ENCODE peak calls at places on chromosomes 12 and 14, in six cellular contexts. T, C, F, R, X and G are unnamed samples.

GRCh38 chr12:56766535-56766934 is 3.4 kb downstream of the HSD17B6 start:
- DNase-seq in T (no peak), C (no peak), F (no peak), R (peak; percentile 53), X (no peak), G (no peak)

GRCh38 chr12:51896236-51896635 is 8.3 kb downstream of the ANKRD33 start:
- DNase-seq in T (no peak), X (no peak), F (no peak), C (no peak), R (no peak), G (no peak)

GRCh38 chr14:63642229-63642611 is 549 bp upstream of the WDR89 start:
- DNase-seq in F (peak; percentile 92), T (peak; percentile 69), X (no peak), C (peak; percentile 80), R (peak; percentile 56), G (peak; percentile 63)

GRCh38 chr14:56150645-56151345 is 32.6 kb downstream of the PELI2 start:
- DNase-seq in F (no peak), R (no peak), X (no peak), T (no peak), C (no peak), G (no peak)

GRCh38 chr12:113021500-113021899 is 35.0 kb upstream of the DTX1 start:
- DNase-seq in R (no peak), C (no peak), T (no peak), F (no peak), X (no peak), G (no peak)

GRCh38 chr12:51196547-51196946 is 21.3 kb downstream of the POU6F1 start:
- DNase-seq in C (no peak), R (no peak), X (no peak), T (no peak), F (no peak), G (no peak)

GRCh38 chr14:33669111-33669510 is 281.8 kb downstream of the EGLN3 start:
- DNase-seq in R (no peak), T (no peak), X (no peak), F (no peak), C (no peak), G (no peak)

GRCh38 chr14:59177229-59177628 is 11.2 kb upstream of the DAAM1 start:
- DNase-seq in R (no peak), X (no peak), F (no peak), T (no peak), C (no peak), G (no peak)

GRCh38 chr14:62347658-62348057 is 585.4 kb downstream of the SNAPC1 start:
- DNase-seq in C (no peak), X (no peak), F (no peak), T (no peak), R (no peak), G (no peak)

GRCh38 chr14:96362071-96362964 is 823 bp downstream of the ATG2B start:
- DNase-seq in C (peak; percentile 44), R (peak; percentile 18), F (no peak), X (no peak), T (peak; percentile 23), G (no peak)

GRCh38 chr12:26629864-26630263 is 203.1 kb downstream of the ITPR2 start:
- DNase-seq in C (no peak), X (no peak), R (no peak), T (no peak), F (no peak), G (no peak)

GRCh38 chr14:54207075-54207474 is 189.7 kb upstream of the CDKN3 start:
- DNase-seq in F (no peak), R (no peak), T (no peak), X (no peak), C (no peak), G (no peak)

GRCh38 chr14:104863923-104864266 is 1.2 kb upstream of the CEP170B start:
- DNase-seq in T (no peak), C (no peak), R (no peak), X (no peak), F (no peak), G (no peak)

GRCh38 chr12:62856454-62856853 is 78.5 kb downstream of the PPM1H start:
- DNase-seq in X (no peak), F (no peak), T (no peak), R (no peak), C (no peak), G (no peak)

GRCh38 chr12:43148711-43149110 is 403.3 kb downstream of the ADAMTS20 start:
- DNase-seq in F (no peak), T (no peak), X (no peak), C (no peak), R (no peak), G (no peak)

GRCh38 chr12:106358410-106359241 is 1.1 kb downstream of the POLR3B start:
- DNase-seq in C (peak; percentile 34), F (no peak), X (no peak), R (no peak), T (no peak), G (no peak)

GRCh38 chr12:19035552-19035951 is 94.0 kb upstream of the PLEKHA5 start:
- DNase-seq in X (no peak), F (no peak), T (no peak), C (no peak), R (no peak), G (no peak)

GRCh38 chr12:45503887-45504286 is 225.6 kb upstream of the ARID2 start:
- DNase-seq in T (no peak), X (no peak), F (no peak), R (no peak), C (no peak), G (no peak)

GRCh38 chr12:76697849-76698248 is 66.1 kb upstream of the ZDHHC17 start:
- DNase-seq in T (no peak), F (no peak), R (no peak), C (no peak), X (no peak), G (no peak)

GRCh38 chr12:48997719-48998496 is 1.3 kb downstream of the DDN start:
- DNase-seq in C (peak; percentile 40), F (no peak), T (no peak), R (peak; percentile 86), X (no peak), G (no peak)

GRCh38 chr12:21644516-21644915 is 13.1 kb downstream of the LDHB start:
- DNase-seq in X (no peak), R (no peak), T (no peak), F (no peak), C (no peak), G (no peak)

GRCh38 chr12:3748620-3749019 is 4.3 kb downstream of the CRACR2A start:
- DNase-seq in T (peak; percentile 25), F (no peak), X (no peak), C (no peak), R (no peak), G (no peak)

GRCh38 chr12:54404061-54405004 is 14.7 kb downstream of the ITGA5 start:
- DNase-seq in R (no peak), X (peak; percentile 72), T (peak; percentile 28), C (peak; percentile 68), F (peak; percentile 80), G (no peak)

GRCh38 chr12:7555752-7556151 is 52.2 kb upstream of the CD163 start:
- DNase-seq in R (no peak), X (no peak), F (no peak), C (no peak), T (no peak), G (no peak)

GRCh38 chr14:98226411-98226810 is 1045.6 kb downstream of the BCL11B start:
- DNase-seq in X (no peak), C (no peak), T (no peak), F (no peak), R (no peak), G (no peak)

GRCh38 chr12:64137117-64137516 is 85.0 kb downstream of the KICS2 start:
- DNase-seq in R (no peak), C (no peak), F (no peak), T (no peak), X (no peak), G (no peak)